ENCODE peak calls at places on chromosome 10, in four cellular contexts. S is A549, G is K562, D is GM12878. Y is an unnamed sample.

GRCh38 chr10:112896273-112896672 is 53.8 kb upstream of the TCF7L2 start:
- DNase-seq in S (no peak), G (no peak), D (no peak), Y (peak; percentile 79)

GRCh38 chr10:17527530-17528146 is 73.2 kb upstream of the ST8SIA6 start:
- DNase-seq in S (peak; percentile 22), G (no peak), D (no peak), Y (no peak)

GRCh38 chr10:115827650-115828049 is 445.4 kb downstream of the GFRA1 start:
- DNase-seq in S (no peak), G (no peak), D (no peak), Y (no peak)

GRCh38 chr10:60542691-60543090 is 153.0 kb upstream of the ANK3 start:
- DNase-seq in S (no peak), G (no peak), D (no peak), Y (no peak)

GRCh38 chr10:94186722-94187121 is 176.0 kb downstream of the NOC3L start:
- DNase-seq in S (no peak), G (no peak), D (no peak), Y (no peak)

GRCh38 chr10:72790216-72790990 is 98.5 kb downstream of the MCU start:
- DNase-seq in S (no peak), G (no peak), D (no peak), Y (no peak)

GRCh38 chr10:104349623-104350142 is 4.0 kb upstream of the CFAP58 start:
- DNase-seq in S (no peak), G (no peak), D (peak; percentile 78), Y (peak; percentile 79)

GRCh38 chr10:23432639-23433038 is 6.2 kb upstream of the OTUD1 start:
- DNase-seq in S (no peak), G (no peak), D (no peak), Y (no peak)

GRCh38 chr10:58140706-58141347 is 126.9 kb downstream of the IPMK start:
- DNase-seq in S (no peak), G (no peak), D (no peak), Y (no peak)

GRCh38 chr10:12586724-12587123 is 237.4 kb downstream of the CAMK1D start:
- DNase-seq in S (no peak), G (no peak), D (no peak), Y (no peak)

GRCh38 chr10:128400564-128400963 is 274.3 kb upstream of the MKI67 start:
- DNase-seq in S (no peak), G (no peak), D (no peak), Y (no peak)

DNA sequence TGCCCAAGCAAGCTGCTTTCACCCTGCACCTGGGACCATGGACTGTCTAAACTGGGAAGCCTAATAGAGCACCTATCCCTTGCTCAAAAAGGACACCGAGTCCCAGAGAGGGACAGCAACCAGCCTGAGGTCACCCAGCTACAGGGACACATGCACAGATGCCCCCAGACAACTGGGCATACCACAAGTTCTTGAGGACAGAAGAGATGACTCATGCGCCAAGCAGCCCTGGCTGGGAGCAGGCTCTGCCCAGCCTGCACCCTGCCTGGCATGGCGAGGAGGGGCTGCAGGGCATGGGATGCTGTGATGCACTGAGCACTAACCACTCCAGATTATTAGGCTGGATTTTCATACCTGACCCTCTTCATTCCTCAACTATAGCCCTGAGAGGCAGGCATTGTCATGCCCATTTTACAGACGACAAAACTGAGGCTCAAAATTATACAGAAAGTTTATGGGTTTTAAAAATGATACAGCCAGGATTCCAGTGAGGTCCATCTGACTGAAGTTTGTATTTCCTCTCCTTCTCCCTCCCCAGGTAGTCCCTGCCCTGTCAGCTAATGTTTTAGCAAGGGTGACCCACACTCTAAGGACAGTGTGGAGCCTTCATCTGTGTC is 289.3 kb upstream of the ZMIZ1 start:
- DNase-seq in S (no peak), G (no peak), D (no peak), Y (no peak)
- TF ChIP-seq POLR2AphosphoS2 in S (no peak), G (no peak), D (no peak), Y (no peak)

DNA sequence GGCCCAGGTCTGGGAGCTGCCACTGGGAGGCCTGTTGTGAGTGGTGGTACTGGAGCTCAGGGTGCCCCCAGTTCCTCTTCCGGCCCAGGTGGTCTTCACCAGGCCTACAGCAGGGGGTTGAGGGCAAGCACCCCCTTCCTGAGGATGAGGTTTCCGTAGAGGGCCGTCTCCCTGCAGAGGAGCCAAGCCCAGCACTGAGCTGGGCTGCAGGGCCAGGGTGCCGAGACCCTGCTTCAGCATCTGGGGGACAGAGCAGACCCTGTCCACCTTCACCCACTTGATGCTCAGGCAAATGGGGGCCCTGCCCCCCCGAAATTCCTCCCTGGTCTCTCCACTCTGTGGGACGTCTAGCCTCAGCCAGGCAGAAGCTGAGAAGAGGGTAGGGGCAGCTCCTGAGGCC is 2.6 kb downstream of the FUOM start:
- DNase-seq in S (no peak), G (no peak), D (no peak), Y (no peak)
- TF ChIP-seq POLR2AphosphoS2 in S (no peak), G (no peak), D (no peak), Y (no peak)

DNA sequence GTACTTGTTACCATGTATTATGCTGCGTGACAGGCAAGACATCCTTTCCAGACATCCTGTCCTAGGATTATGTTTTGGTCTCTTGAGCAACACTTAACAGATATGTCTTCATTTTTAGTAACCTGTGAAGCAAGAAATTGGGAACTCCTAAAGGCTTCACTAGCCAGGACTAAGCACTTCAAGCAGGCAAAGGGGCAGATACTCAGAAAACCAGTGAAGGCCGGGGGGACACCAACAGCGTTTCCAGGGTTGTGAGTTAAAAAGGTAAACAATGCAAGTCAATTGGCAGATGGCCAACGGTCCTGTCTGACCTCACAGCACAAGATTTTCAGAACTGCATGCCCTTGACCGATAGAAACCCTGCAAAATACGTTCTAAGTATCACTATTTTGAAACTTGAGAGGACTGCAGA is 77.6 kb upstream of the SFMBT2 start:
- DNase-seq in S (no peak), G (peak; percentile 16), D (no peak), Y (peak; percentile 52)
- TF ChIP-seq POLR2AphosphoS2 in S (no peak), G (no peak), D (no peak), Y (no peak)

GRCh38 chr10:125161570-125162139 is 1.3 kb upstream of the CTBP2 start:
- DNase-seq in S (no peak), G (no peak), D (no peak), Y (no peak)

GRCh38 chr10:125162181-125162906 is 2.0 kb upstream of the CTBP2 start:
- DNase-seq in S (no peak), G (no peak), D (no peak), Y (no peak)

GRCh38 chr10:125159486-125159931 is 854 bp downstream of the CTBP2 start:
- DNase-seq in S (peak; percentile 31), G (no peak), D (no peak), Y (no peak)

GRCh38 chr10:125159932-125160855 is at the start of gene CTBP2:
- DNase-seq in S (peak; percentile 56), G (peak; percentile 76), D (no peak), Y (no peak)

DNA sequence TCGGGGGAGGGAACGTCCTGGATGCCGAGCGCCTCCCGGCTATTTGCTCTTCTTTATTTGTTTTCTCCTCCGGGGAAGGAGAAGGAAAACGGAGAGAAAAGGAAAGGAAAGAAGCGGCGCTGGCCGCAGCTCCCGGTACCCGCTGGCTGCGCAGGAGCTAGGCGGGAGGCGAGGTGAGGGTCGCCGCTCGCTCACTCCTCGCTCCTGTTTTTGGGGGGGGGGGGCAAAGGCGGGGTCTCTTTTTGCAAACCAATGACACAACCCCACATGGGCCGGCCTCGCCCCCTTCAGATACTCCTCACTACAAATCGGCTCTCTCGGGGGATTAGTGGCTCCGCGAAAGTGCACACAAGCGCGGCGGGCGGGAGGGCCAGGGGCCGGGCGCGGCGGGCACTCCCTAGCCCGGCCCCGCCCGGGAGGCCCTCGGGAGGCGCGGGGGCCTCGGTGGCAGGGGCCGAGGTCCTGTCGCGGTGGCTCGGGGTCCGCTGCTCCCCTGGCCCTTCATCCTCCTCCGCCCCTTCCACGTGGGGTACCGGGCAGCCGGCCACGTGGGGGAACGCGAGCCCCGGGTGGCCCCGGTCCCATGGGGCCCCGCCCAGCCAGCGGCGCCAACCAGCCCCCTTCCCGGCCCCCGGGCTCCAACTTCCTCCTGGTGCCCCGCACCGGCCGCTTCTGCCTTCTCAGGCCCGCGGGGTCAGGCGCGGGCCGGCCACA is 650 bp upstream of the CTBP2 start:
- DNase-seq in S (peak; percentile 93), G (peak; percentile 89), D (no peak), Y (no peak)
- TF ChIP-seq POLR2AphosphoS2 in S (no peak), G (no peak), D (no peak), Y (no peak)

GRCh38 chr10:89466599-89467035 is 52.2 kb downstream of the IFIT5 start:
- DNase-seq in S (no peak), G (peak; percentile 6), D (no peak), Y (peak; percentile 18)
- TF ChIP-seq POLR2AphosphoS2 in S (no peak), G (no peak), D (no peak), Y (no peak)

DNA sequence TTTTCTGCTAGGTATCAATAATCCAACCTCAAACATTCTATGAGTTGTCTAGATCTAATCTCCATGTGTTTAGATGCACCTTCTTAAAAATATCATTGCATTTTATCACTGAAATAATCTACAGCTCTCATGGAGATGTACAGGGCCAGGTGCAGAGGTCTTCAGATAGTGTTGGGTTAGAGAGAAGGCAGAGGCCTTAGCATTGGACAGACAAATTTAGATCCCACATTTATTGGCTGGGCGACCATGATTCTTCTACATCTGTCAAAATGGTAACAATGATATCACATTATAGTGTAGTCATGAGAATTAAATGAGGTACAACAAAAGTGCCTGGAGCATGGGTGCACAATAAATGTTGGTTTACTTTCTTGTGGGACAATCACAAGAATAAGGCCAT is 3.1 kb downstream of the ARHGAP22 start:
- DNase-seq in S (no peak), G (no peak), D (no peak), Y (no peak)
- TF ChIP-seq POLR2AphosphoS2 in S (no peak), G (no peak), D (no peak), Y (no peak)

GRCh38 chr10:69061305-69062161 is 26.4 kb upstream of the SRGN start:
- DNase-seq in S (peak; percentile 69), G (peak; percentile 69), D (no peak), Y (peak; percentile 47)
- TF ChIP-seq POLR2AphosphoS2 in S (no peak), G (no peak), D (no peak), Y (no peak)

GRCh38 chr10:26773633-26774032 is 76.1 kb downstream of the PDSS1 start:
- DNase-seq in S (no peak), G (no peak), D (no peak), Y (no peak)
- TF ChIP-seq POLR2AphosphoS2 in S (no peak), G (no peak), D (no peak), Y (no peak)

DNA sequence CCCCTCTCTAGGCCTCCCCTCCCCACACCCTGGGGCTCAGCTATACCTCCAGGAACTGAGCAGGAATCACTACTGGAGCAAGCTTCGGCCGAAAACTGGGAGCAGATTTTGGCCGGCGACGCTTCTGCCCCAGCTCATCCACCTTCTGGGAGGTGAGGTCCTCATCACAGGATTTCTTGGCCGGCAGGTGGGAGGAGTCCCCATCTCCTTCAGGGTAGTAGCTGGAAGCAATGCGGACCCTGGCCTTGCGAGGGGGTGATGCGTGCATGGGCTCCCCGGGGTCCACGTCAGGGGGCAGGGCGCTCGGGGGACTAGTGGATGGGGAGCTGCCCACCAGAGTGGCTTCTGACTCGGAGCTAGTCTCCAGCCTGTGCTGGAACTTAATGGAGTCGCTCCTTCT is 105.5 kb downstream of the DLG5 start:
- DNase-seq in S (no peak), G (no peak), D (no peak), Y (no peak)
- TF ChIP-seq POLR2AphosphoS2 in S (no peak), G (no peak), D (no peak), Y (no peak)